ENCODE peak calls at places on chromosome 22, in four cellular contexts. One of them, this sample, is unnamed.

GRCh38 chr22:48594016-48594756 is 1233.5 kb downstream of the BRD1 start:
- DNase-seq in DND-41: no peak
- DNase-seq in OCI-LY7: no peak
- DNase-seq in fibroblast of lung: no peak
- DNase-seq in this sample: no peak

GRCh38 chr22:31870890-31871289 is 73.4 kb upstream of the YWHAH start:
- DNase-seq in OCI-LY7: no peak
- DNase-seq in fibroblast of lung: peak
- DNase-seq in DND-41: no peak
- DNase-seq in this sample: no peak

GRCh38 chr22:46996595-46997310 is 234.3 kb downstream of the TBC1D22A start:
- DNase-seq in fibroblast of lung: no peak
- DNase-seq in OCI-LY7: no peak
- DNase-seq in DND-41: no peak
- DNase-seq in this sample: no peak

GRCh38 chr22:30650508-30651116 is 15.0 kb downstream of the SLC35E4 start:
- DNase-seq in OCI-LY7: no peak
- DNase-seq in DND-41: no peak
- DNase-seq in fibroblast of lung: no peak
- DNase-seq in this sample: no peak

GRCh38 chr22:16866167-16866566 is 41.0 kb upstream of the XKR3 start:
- DNase-seq in fibroblast of lung: no peak
- DNase-seq in OCI-LY7: no peak
- DNase-seq in DND-41: no peak
- DNase-seq in this sample: no peak

GRCh38 chr22:38802671-38803121 is 8.8 kb upstream of the DNAL4 start:
- DNase-seq in DND-41: no peak
- DNase-seq in fibroblast of lung: peak
- DNase-seq in OCI-LY7: no peak
- DNase-seq in this sample: peak

GRCh38 chr22:39567135-39567946 is 3.2 kb upstream of the CACNA1I start:
- DNase-seq in DND-41: peak
- DNase-seq in fibroblast of lung: no peak
- DNase-seq in OCI-LY7: peak
- DNase-seq in this sample: no peak

GRCh38 chr22:30823015-30823370 is 128.3 kb downstream of the OSBP2 start:
- DNase-seq in OCI-LY7: no peak
- DNase-seq in DND-41: no peak
- DNase-seq in fibroblast of lung: no peak
- DNase-seq in this sample: no peak

GRCh38 chr22:48098243-48098935 is 1335.9 kb downstream of the TBC1D22A start:
- DNase-seq in DND-41: peak
- DNase-seq in OCI-LY7: peak
- DNase-seq in fibroblast of lung: no peak
- DNase-seq in this sample: no peak

GRCh38 chr22:26579331-26579886 is 10.5 kb downstream of the TPST2 start:
- DNase-seq in DND-41: peak
- DNase-seq in fibroblast of lung: no peak
- DNase-seq in OCI-LY7: peak
- DNase-seq in this sample: no peak

GRCh38 chr22:46661221-46661851 is 41.1 kb downstream of the GRAMD4 start:
- DNase-seq in OCI-LY7: no peak
- DNase-seq in DND-41: no peak
- DNase-seq in fibroblast of lung: peak
- DNase-seq in this sample: peak

GRCh38 chr22:31092161-31092560 is 11.0 kb downstream of the SMTN start:
- DNase-seq in DND-41: no peak
- DNase-seq in OCI-LY7: no peak
- DNase-seq in fibroblast of lung: no peak
- DNase-seq in this sample: no peak

GRCh38 chr22:44244265-44244822 is 63.6 kb downstream of the PARVG start:
- DNase-seq in fibroblast of lung: no peak
- DNase-seq in OCI-LY7: no peak
- DNase-seq in DND-41: no peak
- DNase-seq in this sample: no peak

GRCh38 chr22:22702159-22702873 is 57.9 kb downstream of the GGTLC2 start:
- DNase-seq in DND-41: no peak
- DNase-seq in fibroblast of lung: no peak
- DNase-seq in OCI-LY7: peak
- DNase-seq in this sample: no peak

GRCh38 chr22:31896472-31896871 is 47.9 kb upstream of the YWHAH start:
- DNase-seq in OCI-LY7: no peak
- DNase-seq in fibroblast of lung: no peak
- DNase-seq in DND-41: no peak
- DNase-seq in this sample: no peak

GRCh38 chr22:22362939-22363338 is 118.4 kb downstream of the VPREB1 start:
- DNase-seq in fibroblast of lung: no peak
- DNase-seq in DND-41: no peak
- DNase-seq in OCI-LY7: peak
- DNase-seq in this sample: no peak

GRCh38 chr22:41660416-41660815 is 28.3 kb downstream of the SNU13 start:
- DNase-seq in DND-41: no peak
- DNase-seq in OCI-LY7: no peak
- DNase-seq in fibroblast of lung: no peak
- DNase-seq in this sample: no peak

GRCh38 chr22:25068701-25069100 is 116.2 kb downstream of the KIAA1671 start:
- DNase-seq in fibroblast of lung: no peak
- DNase-seq in DND-41: peak
- DNase-seq in OCI-LY7: no peak
- DNase-seq in this sample: no peak

GRCh38 chr22:31898406-31898805 is 45.9 kb upstream of the YWHAH start:
- DNase-seq in DND-41: no peak
- DNase-seq in OCI-LY7: no peak
- DNase-seq in fibroblast of lung: no peak
- DNase-seq in this sample: no peak

GRCh38 chr22:33519974-33520903 is 400.0 kb downstream of the LARGE1 start:
- DNase-seq in fibroblast of lung: no peak
- DNase-seq in OCI-LY7: peak
- DNase-seq in DND-41: no peak
- DNase-seq in this sample: no peak

GRCh38 chr22:46748948-46749681 is 11.1 kb upstream of the CERK start:
- DNase-seq in OCI-LY7: no peak
- DNase-seq in DND-41: peak
- DNase-seq in fibroblast of lung: peak
- DNase-seq in this sample: peak

GRCh38 chr22:26452236-26453016 is 23.4 kb downstream of the ASPHD2 start:
- DNase-seq in DND-41: no peak
- DNase-seq in OCI-LY7: no peak
- DNase-seq in fibroblast of lung: no peak
- DNase-seq in this sample: no peak

GRCh38 chr22:45645526-45646414 is 25.9 kb upstream of the ATXN10 start:
- DNase-seq in DND-41: peak
- DNase-seq in OCI-LY7: peak
- DNase-seq in fibroblast of lung: no peak
- DNase-seq in this sample: peak
- H3K4me3 ChIP-seq in DND-41: no peak
- H3K4me3 ChIP-seq in OCI-LY7: no peak
- H3K4me3 ChIP-seq in fibroblast of lung: no peak
- H3K4me3 ChIP-seq in this sample: no peak

DNA sequence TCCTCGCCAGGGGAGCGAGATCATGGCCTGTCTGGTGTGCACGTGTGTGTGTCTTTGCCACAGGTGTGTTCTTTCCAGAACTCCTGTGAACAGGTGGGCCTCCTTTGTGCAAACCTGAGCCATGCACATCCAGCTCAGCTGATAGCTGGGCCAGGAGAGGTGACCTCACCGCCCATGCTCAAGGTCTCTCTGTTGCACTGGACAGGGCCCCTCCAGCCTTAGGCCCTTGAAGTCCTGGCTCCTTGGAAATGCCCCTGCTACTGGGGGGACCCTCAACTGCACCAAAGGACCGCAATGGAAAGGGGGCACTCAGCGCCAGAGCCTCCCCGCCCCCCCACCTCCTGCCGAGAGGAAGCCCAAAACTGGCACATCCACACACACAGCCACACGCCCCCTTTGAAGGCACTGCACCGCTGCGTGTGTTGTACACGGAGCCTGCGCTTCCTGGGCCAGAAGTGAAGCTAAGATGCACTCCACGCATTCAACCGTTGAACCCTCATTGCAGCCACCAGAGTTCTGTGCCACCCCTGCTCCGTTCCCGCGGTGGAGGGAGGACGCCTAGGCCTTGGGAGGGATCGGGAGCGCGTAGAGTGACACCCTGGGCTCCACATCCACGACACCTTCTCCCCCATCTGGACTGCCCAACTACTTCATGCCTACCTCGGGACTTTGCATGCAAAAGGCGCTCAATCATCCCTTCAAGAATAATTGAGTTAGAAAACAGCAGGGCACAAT is 16.4 kb upstream of the IL2RB start:
- DNase-seq in OCI-LY7: no peak
- DNase-seq in fibroblast of lung: no peak
- DNase-seq in DND-41: no peak
- DNase-seq in this sample: no peak
- H3K4me2 ChIP-seq in OCI-LY7: no peak
- H3K4me2 ChIP-seq in fibroblast of lung: no peak
- H3K4me2 ChIP-seq in DND-41: peak
- H3K4me2 ChIP-seq in this sample: peak

DNA sequence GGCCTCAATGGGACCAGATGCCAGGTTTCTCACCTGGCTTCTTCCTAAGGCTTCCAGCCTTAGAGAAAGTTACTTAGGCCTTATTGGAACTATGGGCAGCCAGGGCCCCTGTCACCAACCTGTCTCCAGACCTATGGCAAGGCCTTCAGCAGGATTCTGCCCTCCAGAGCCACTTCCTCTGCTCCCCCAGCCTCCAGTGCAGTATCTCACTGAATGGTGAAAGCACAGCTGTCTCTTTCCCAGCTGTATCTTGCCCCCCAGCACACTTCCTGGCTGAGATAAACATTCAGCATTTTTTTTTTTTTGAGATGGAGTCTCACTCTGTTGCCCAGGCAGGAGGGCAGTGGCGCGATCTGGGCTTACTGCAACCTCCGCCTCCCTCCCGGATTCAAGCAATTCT is 1.5 kb downstream of the SLC2A11 start:
- DNase-seq in OCI-LY7: peak
- DNase-seq in fibroblast of lung: no peak
- DNase-seq in DND-41: no peak
- DNase-seq in this sample: no peak
- H3K4me3 ChIP-seq in OCI-LY7: peak
- H3K4me3 ChIP-seq in fibroblast of lung: no peak
- H3K4me3 ChIP-seq in DND-41: no peak
- H3K4me3 ChIP-seq in this sample: no peak

GRCh38 chr22:49671331-49672012 is 156.2 kb downstream of the BRD1 start:
- DNase-seq in fibroblast of lung: no peak
- DNase-seq in OCI-LY7: no peak
- DNase-seq in DND-41: no peak
- DNase-seq in this sample: no peak
- H3K4me2 ChIP-seq in fibroblast of lung: no peak
- H3K4me2 ChIP-seq in OCI-LY7: no peak
- H3K4me2 ChIP-seq in DND-41: no peak
- H3K4me2 ChIP-seq in this sample: no peak

This sample was measured in PC-9.